ENCODE peak calls at places on chromosomes 1 and 21, in ten cellular contexts. P is NCI-H1930, W is left cardiac atrium, A is NB4, D is T-helper 9 cell, O is HTR-8/SVneo, U is nucleus accumbens, M is NCI-H2171, I is NCI-H226, T is DMS153. R is an unnamed sample.

GRCh38 chr1:215421772-215422171 is 145.3 kb upstream of the KCTD3 start:
- DNase-seq in P (no peak), W (no peak), A (no peak), D (no peak), O (no peak), U (no peak), M (no peak), I (no peak), T (no peak), R (no peak)

GRCh38 chr1:5720936-5721335 is 271.3 kb downstream of the NPHP4 start:
- DNase-seq in P (no peak), W (no peak), A (no peak), D (no peak), O (no peak), U (no peak), M (no peak), I (no peak), T (no peak), R (no peak)

GRCh38 chr1:200015811-200016210 is 11.7 kb upstream of the NR5A2 start:
- DNase-seq in P (no peak), W (no peak), A (no peak), D (no peak), O (no peak), U (no peak), M (no peak), I (no peak), T (no peak), R (no peak)

GRCh38 chr21:42466700-42467612 is 29.1 kb downstream of the RSPH1 start:
- DNase-seq in P (peak), W (no peak), A (peak), D (no peak), O (peak), U (no peak), M (no peak), I (no peak), T (peak), R (peak)

GRCh38 chr1:67752306-67752705 is 67.3 kb downstream of the GADD45A start:
- DNase-seq in P (no peak), W (no peak), A (no peak), D (no peak), O (no peak), U (no peak), M (no peak), I (peak), T (no peak), R (no peak)

GRCh38 chr1:6519935-6520621 is 28.6 kb upstream of the PLEKHG5 start:
- DNase-seq in P (no peak), W (no peak), A (peak), D (no peak), O (no peak), U (no peak), M (peak), I (peak), T (peak), R (peak)

GRCh38 chr1:103074224-103074623 is 34.1 kb downstream of the COL11A1 start:
- DNase-seq in P (no peak), W (no peak), A (no peak), D (no peak), O (no peak), U (no peak), M (no peak), I (no peak), T (no peak), R (no peak)

GRCh38 chr1:183736391-183736790 is 68.5 kb upstream of the RGL1 start:
- DNase-seq in P (no peak), W (no peak), A (no peak), D (no peak), O (no peak), U (no peak), M (no peak), I (peak), T (no peak), R (no peak)

GRCh38 chr1:43707191-43708005 is at the start of gene ST3GAL3:
- DNase-seq in P (peak), W (peak), A (peak), D (peak), O (peak), U (peak), M (peak), I (peak), T (peak), R (peak)

GRCh38 chr1:216314369-216315095 is 108.7 kb downstream of the USH2A start:
- DNase-seq in P (no peak), W (no peak), A (no peak), D (no peak), O (no peak), U (no peak), M (no peak), I (peak), T (no peak), R (no peak)

GRCh38 chr1:53458634-53459033 is 565 bp upstream of the DMRTB1 start:
- DNase-seq in P (no peak), W (no peak), A (no peak), D (no peak), O (no peak), U (no peak), M (no peak), I (no peak), T (no peak), R (no peak)